ENCODE peak calls at places on chromosomes 11 and 22, in five cellular contexts. Z, A, W, V and T are unnamed samples.

GRCh38 chr22:37659897-37660708 is 1.6 kb downstream of the PDXP start:
- DNase-seq in W (no peak), A (no peak), Z (no peak), V (no peak), T (no peak)

GRCh38 chr22:37234736-37235711 is 9.0 kb downstream of the RAC2 start:
- DNase-seq in V (no peak), Z (no peak), A (no peak), W (no peak), T (no peak)

GRCh38 chr11:64227405-64227956 is 1.4 kb downstream of the NUDT22 start:
- DNase-seq in A (no peak), V (no peak), Z (no peak), W (no peak), T (no peak)

GRCh38 chr11:61803889-61804647 is 11.4 kb downstream of the FEN1 start:
- DNase-seq in A (no peak), W (peak), Z (no peak), V (no peak), T (no peak)

GRCh38 chr11:78274739-78275138 is 86.0 kb downstream of the USP35 start:
- DNase-seq in W (no peak), A (no peak), Z (no peak), V (no peak), T (no peak)

GRCh38 chr11:72623052-72623451 is 51.2 kb downstream of the PDE2A start:
- DNase-seq in W (no peak), V (no peak), A (no peak), Z (no peak), T (no peak)

GRCh38 chr11:73454987-73455386 is 78.8 kb downstream of the RELT start:
- DNase-seq in Z (no peak), V (no peak), W (no peak), A (no peak), T (no peak)

GRCh38 chr11:93623179-93623578 is 38.3 kb upstream of the CEP295 start:
- DNase-seq in W (no peak), Z (no peak), A (no peak), V (no peak), T (no peak)

GRCh38 chr11:115226556-115226955 is 277.7 kb downstream of the CADM1 start:
- DNase-seq in V (no peak), Z (no peak), A (no peak), W (peak), T (peak)

GRCh38 chr11:78469905-78470304 is 52.3 kb upstream of the GAB2 start:
- DNase-seq in W (no peak), V (no peak), Z (no peak), A (no peak), T (no peak)

GRCh38 chr11:63855975-63856374 is 17.1 kb downstream of the MARK2 start:
- DNase-seq in Z (no peak), A (no peak), V (no peak), W (no peak), T (no peak)

GRCh38 chr22:22753526-22754267 is 109.3 kb downstream of the GGTLC2 start:
- DNase-seq in Z (no peak), A (peak), W (peak), V (no peak), T (peak)

GRCh38 chr22:48047722-48048500 is 1285.5 kb downstream of the TBC1D22A start:
- DNase-seq in V (no peak), Z (no peak), W (no peak), A (no peak), T (no peak)

DNA sequence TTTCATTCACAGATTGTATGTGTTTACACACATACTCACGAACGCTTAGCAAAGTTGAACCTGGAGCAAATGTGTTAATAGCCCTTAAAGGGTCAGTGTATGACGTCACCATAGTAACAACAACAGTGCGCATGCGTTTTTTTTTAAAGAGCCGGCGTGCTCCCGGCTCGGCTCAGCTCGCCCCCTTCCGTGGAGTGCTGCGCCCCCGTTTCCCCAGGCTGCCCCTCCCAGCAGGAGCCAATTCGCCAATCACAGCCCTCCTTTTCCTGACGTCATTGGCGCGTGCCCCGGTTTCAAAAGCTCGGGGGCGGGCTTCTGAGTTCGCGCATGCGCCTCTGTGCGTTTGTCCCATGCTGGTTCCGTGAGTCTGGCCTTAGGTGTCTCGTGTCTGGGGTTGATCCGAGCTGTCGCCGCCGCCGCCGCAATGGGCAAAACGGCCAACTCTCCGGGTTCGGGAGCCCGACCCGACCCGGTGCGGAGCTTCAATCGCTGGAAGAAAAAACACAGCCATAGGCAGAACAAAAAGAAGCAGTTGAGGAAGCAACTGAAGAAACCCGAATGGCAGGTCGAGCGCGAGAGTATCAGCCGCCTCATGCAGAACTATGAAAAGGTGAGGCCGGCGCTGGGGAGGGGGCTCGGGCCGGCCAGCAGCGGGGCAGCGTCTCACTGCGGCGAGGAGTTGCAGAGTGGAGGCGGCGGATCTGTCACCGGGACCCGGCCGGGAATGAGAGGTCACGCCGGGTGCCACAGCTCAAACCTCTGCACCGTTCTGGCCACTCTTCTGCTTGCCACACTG is at the start of gene DDX10:
- DNase-seq in A (peak), Z (peak), W (peak), V (peak), T (peak)
- TF ChIP-seq CTCF in A (peak), Z (no peak), W (no peak), V (peak), T (no peak)

GRCh38 chr11:107733518-107733917 is 21.7 kb upstream of the SLN start:
- DNase-seq in Z (no peak), A (no peak), W (no peak), V (no peak), T (no peak)
- H3K4me3 ChIP-seq in Z (no peak), A (no peak), W (no peak), V (no peak), T (no peak)

GRCh38 chr11:8087185-8087584 is 6.2 kb downstream of the TUB start:
- DNase-seq in V (no peak), A (no peak), W (no peak), Z (no peak), T (no peak)
- TF ChIP-seq CTCF in V (no peak), A (no peak), W (peak), Z (no peak), T (peak)

GRCh38 chr11:69050592-69051380 is 2.1 kb downstream of the TPCN2 start:
- DNase-seq in A (no peak), Z (no peak), V (no peak), W (no peak), T (no peak)

GRCh38 chr11:69051381-69052342 is 2.9 kb downstream of the TPCN2 start:
- DNase-seq in V (no peak), A (no peak), Z (no peak), W (no peak), T (no peak)

GRCh38 chr11:69048056-69048717 is 545 bp upstream of the TPCN2 start:
- DNase-seq in W (peak), Z (no peak), V (no peak), A (no peak), T (no peak)

GRCh38 chr11:69049490-69049867 is 747 bp downstream of the TPCN2 start:
- DNase-seq in Z (no peak), W (no peak), V (peak), A (no peak), T (no peak)

DNA sequence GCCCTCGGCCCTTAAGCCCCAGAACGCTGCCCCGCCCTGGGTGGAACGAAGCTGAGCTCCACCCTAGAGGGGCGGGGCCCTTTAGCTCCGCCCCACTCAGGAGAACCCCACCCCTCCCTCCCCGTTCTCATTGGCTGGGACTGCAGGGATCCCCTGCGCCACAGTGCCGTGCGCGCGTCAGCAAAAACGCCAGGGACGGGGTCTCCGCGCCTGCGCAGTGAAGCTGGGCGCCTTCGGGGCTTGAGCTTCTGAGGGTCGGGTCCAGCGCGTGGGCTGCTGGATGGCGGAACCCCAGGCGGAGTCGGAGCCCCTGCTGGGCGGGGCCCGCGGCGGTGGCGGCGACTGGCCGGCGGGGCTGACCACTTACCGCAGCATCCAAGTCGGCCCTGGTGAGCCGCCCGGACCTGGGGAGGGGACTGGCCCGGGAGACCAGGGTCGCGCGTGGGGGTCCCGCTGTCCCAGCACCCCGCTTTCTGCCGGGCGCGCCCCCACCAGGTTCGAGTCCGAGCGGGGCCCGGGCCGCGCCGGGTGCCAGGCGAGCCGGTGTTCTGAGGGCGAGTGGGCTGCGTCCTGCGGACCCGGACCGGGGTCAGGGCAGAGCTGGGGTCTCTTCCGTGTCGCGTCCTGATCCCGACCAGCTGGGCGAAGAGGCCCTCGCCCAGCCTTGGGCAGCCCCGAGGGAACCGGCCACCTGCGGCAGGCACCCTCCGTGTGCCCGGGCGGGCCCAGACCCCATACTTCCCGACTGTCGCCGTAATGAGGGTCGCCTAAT is at the start of gene TPCN2:
- DNase-seq in W (peak), Z (peak), A (peak), V (peak), T (no peak)
- H3K4me3 ChIP-seq in W (peak), Z (peak), A (peak), V (peak), T (peak)

DNA sequence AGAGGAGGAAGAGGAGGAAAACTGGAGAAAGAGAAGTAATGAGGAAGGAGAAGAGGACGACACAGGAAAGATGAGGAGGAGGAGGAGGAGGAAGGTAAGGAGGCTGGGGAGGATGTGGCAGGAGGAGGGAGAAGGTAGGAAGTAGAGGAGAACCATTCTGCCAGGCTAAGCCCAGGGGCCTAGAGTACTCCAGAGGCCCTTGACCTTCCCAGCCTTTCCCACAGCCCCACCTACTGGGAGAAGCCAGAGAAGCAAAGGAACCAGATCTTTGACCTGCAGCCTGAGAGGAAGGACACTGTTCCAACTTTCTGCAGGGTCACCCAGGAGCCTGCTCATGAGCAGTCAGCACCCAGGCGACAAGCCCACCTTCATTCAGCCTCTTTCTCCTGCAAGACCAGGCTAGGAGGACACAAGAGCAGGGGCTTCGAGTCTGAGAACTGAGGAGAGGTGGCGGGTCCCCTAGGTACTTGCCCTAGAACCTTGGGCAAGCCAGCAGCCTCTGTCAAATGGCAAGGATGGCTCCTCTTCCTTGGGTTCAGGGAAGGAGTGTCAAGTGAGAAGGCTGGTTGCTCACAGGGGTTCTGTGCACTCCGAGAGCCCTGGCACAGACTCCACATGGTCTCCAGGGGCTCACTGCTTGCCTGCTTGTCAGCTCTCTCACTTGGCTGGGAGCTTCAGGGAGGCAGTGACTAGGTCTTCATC is 27.9 kb upstream of the OAF start:
- DNase-seq in V (peak), W (peak), A (peak), Z (no peak), T (no peak)
- TF ChIP-seq CTCF in V (peak), W (peak), A (no peak), Z (no peak), T (peak)

GRCh38 chr11:119974051-119974450 is 163.9 kb downstream of the TRIM29 start:
- DNase-seq in Z (no peak), A (no peak), W (no peak), V (no peak), T (no peak)
- H3K4me3 ChIP-seq in Z (no peak), A (no peak), W (no peak), V (no peak), T (no peak)

GRCh38 chr11:70399681-70400112 is 1.4 kb downstream of the CTTN start:
- DNase-seq in W (peak), A (peak), V (peak), Z (peak), T (peak)
- TF ChIP-seq CTCF in W (no peak), A (no peak), V (no peak), Z (no peak), T (no peak)

GRCh38 chr11:34425360-34425759 is 13.4 kb upstream of the CAT start:
- DNase-seq in V (no peak), Z (no peak), A (no peak), W (no peak), T (no peak)

GRCh38 chr11:34423300-34423699 is 15.4 kb upstream of the CAT start:
- DNase-seq in V (no peak), Z (no peak), A (no peak), W (no peak), T (no peak)

GRCh38 chr11:34425863-34426262 is 12.9 kb upstream of the CAT start:
- DNase-seq in W (no peak), Z (no peak), A (no peak), V (no peak), T (no peak)

GRCh38 chr11:34426766-34427170 is 12.0 kb upstream of the CAT start:
- DNase-seq in Z (no peak), A (no peak), W (no peak), V (no peak), T (no peak)

DNA sequence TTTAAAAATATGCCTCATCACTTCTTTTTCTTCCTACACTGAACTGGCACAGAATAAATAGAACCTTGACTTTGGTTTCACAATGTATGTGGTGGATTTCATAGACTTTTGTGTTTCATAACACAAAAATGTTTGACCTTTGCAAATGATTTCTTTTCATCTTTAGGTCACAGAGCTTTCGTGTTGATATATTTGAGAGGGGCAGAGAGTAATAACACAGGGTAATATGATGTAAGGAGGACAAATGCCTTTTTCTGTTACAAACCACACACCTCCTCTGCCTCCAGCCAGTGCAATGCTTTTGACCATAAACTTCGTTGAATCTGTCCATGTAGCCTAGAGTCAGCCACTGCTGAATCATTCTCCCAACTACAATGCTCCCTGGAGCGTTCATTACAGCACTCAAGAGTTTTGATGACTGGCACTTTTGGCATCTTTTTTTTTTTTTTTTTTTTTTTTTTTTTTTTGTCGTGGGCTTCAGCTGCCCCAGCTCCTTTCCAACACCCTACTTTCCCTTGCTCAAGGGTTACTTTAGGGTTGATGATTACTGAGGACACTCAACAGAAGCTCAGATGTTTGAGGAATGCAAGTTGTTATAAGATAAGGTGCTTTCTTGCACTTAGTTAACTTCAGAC is 11.4 kb upstream of the CAT start:
- DNase-seq in W (peak), A (no peak), Z (no peak), V (no peak), T (peak)
- H3K4me3 ChIP-seq in W (no peak), A (no peak), Z (no peak), V (no peak), T (no peak)

DNA sequence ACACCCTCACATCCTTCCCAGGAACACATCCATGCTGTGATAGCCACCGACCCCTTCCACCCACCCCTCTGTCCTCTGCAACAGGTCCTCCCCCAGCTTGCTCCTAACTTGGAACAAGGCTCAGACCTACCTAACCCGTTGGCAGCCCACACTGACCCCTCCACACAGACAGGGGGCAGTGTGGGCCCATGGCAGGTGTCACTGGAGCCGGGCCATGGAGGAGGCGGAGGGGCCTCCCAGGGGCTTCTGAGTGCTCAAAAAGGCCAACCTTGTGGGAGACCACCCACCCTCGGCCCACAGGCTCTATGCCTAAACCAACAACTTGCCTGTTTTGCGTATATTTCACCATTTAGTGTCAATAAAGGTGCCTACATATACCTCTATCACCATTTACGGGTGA is 57.0 kb downstream of the CERK start:
- DNase-seq in Z (no peak), A (no peak), W (no peak), V (no peak), T (no peak)
- TF ChIP-seq CTCF in Z (no peak), A (peak), W (peak), V (peak), T (peak)

DNA sequence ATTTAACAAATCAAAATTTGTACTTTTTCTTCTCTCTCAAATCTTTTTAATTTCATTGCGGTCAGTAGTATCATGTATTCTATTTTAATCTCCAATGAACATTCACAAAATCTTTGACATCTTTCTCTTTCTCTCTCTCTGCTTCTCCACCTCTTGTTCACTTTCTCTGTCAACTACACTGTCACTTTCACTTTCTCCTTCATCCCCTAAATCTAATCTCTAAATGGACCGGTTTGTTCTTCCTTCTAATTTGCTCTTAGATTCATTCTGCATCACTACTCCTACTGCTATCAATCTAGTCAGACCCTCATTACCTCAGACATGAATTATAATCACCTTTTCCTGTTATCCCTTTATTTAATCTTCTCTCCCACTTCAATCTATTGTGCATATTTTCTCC is 18.6 kb downstream of the CCDC73 start:
- DNase-seq in V (no peak), Z (no peak), A (no peak), W (no peak), T (no peak)
- H3K4me3 ChIP-seq in V (no peak), Z (no peak), A (no peak), W (no peak), T (peak)